ENCODE peak calls at places on chromosomes 2 and 18, in six cellular contexts. J, O, D, T, F and I are unnamed samples.

GRCh38 chr18:58321986-58322385 is 278.0 kb downstream of the NEDD4L start:
- DNase-seq in J (no peak), O (peak; percentile 82), D (peak; percentile 44), T (no peak), F (no peak), I (peak; percentile 86)

GRCh38 chr18:22314406-22314805 is 103.3 kb downstream of the CTAGE1 start:
- DNase-seq in J (no peak), O (peak; percentile 57), D (no peak), T (no peak), F (no peak), I (peak; percentile 63)

GRCh38 chr18:76741346-76741745 is 81.0 kb upstream of the ZNF236 start:
- DNase-seq in J (no peak), O (no peak), D (no peak), T (no peak), F (peak; percentile 26), I (no peak)

GRCh38 chr18:44859751-44860458 is 179.2 kb downstream of the SETBP1 start:
- DNase-seq in J (no peak), O (no peak), D (no peak), T (no peak), F (no peak), I (no peak)

GRCh38 chr2:46184794-46185583 is 112.2 kb upstream of the EPAS1 start:
- DNase-seq in J (no peak), O (no peak), D (no peak), T (no peak), F (no peak), I (no peak)

GRCh38 chr18:55013086-55013485 is 53.8 kb upstream of the CCDC68 start:
- DNase-seq in J (no peak), O (no peak), D (no peak), T (no peak), F (no peak), I (no peak)

GRCh38 chr2:235856151-235856819 is 311.9 kb downstream of the GBX2 start:
- DNase-seq in J (peak; percentile 47), O (no peak), D (no peak), T (no peak), F (no peak), I (peak; percentile 58)

GRCh38 chr18:25743661-25744151 is 346.7 kb downstream of the SS18 start:
- DNase-seq in J (no peak), O (no peak), D (no peak), T (no peak), F (no peak), I (no peak)

GRCh38 chr2:214103199-214104001 is 307.5 kb upstream of the VWC2L start:
- DNase-seq in J (no peak), O (peak; percentile 26), D (no peak), T (no peak), F (no peak), I (no peak)

GRCh38 chr2:233007739-233008138 is 5.3 kb downstream of the NGEF start:
- DNase-seq in J (no peak), O (no peak), D (no peak), T (no peak), F (no peak), I (no peak)

GRCh38 chr2:120075545-120075944 is 62.7 kb downstream of the EPB41L5 start:
- DNase-seq in J (no peak), O (no peak), D (no peak), T (no peak), F (no peak), I (no peak)

GRCh38 chr2:113757059-113757657 is 716 bp upstream of the SLC35F5 start:
- DNase-seq in J (no peak), O (no peak), D (no peak), T (no peak), F (no peak), I (no peak)

GRCh38 chr2:47631840-47632398 is 151.0 kb upstream of the MSH6 start:
- DNase-seq in J (no peak), O (peak; percentile 81), D (no peak), T (no peak), F (no peak), I (peak; percentile 85)

GRCh38 chr2:128735296-128735960 is 416.8 kb upstream of the HS6ST1 start:
- DNase-seq in J (peak; percentile 50), O (no peak), D (no peak), T (no peak), F (peak; percentile 57), I (no peak)

GRCh38 chr2:45177870-45178269 is 168.6 kb upstream of the SIX2 start:
- DNase-seq in J (no peak), O (no peak), D (no peak), T (no peak), F (no peak), I (peak; percentile 95)

GRCh38 chr2:216013080-216013909 is at the start of gene MREG:
- DNase-seq in J (peak; percentile 80), O (peak; percentile 89), D (peak; percentile 77), T (no peak), F (peak; percentile 92), I (peak; percentile 86)

GRCh38 chr2:109175350-109175678 is 46.3 kb downstream of the SH3RF3 start:
- DNase-seq in J (no peak), O (no peak), D (no peak), T (no peak), F (no peak), I (no peak)

GRCh38 chr2:184646177-184646576 is 47.8 kb downstream of the ZNF804A start:
- DNase-seq in J (no peak), O (peak; percentile 4), D (no peak), T (no peak), F (no peak), I (peak; percentile 25)

GRCh38 chr2:3326871-3327270 is 50.7 kb downstream of the EIPR1 start:
- DNase-seq in J (no peak), O (no peak), D (no peak), T (no peak), F (no peak), I (no peak)

GRCh38 chr18:48983793-48984437 is 33.1 kb upstream of the SMAD7 start:
- DNase-seq in J (no peak), O (no peak), D (no peak), T (no peak), F (no peak), I (peak; percentile 29)

GRCh38 chr2:105952131-105952530 is 207.4 kb downstream of the NCK2 start:
- DNase-seq in J (no peak), O (no peak), D (no peak), T (no peak), F (no peak), I (no peak)

GRCh38 chr2:135635212-135635835 is 104.0 kb downstream of the R3HDM1 start:
- DNase-seq in J (no peak), O (peak; percentile 7), D (no peak), T (no peak), F (no peak), I (no peak)

GRCh38 chr2:239724851-239725550 is 300.1 kb downstream of the NDUFA10 start:
- DNase-seq in J (peak; percentile 44), O (no peak), D (no peak), T (no peak), F (no peak), I (no peak)

GRCh38 chr18:24396082-24396623 is 1.5 kb downstream of the OSBPL1A start:
- DNase-seq in J (no peak), O (no peak), D (no peak), T (no peak), F (no peak), I (peak; percentile 5)

GRCh38 chr2:239870276-239870675 is 154.9 kb downstream of the NDUFA10 start:
- DNase-seq in J (no peak), O (no peak), D (no peak), T (no peak), F (peak; percentile 68), I (no peak)

GRCh38 chr2:126638781-126639180 is 17.2 kb upstream of the GYPC start:
- DNase-seq in J (no peak), O (no peak), D (no peak), T (no peak), F (peak; percentile 68), I (no peak)

GRCh38 chr2:55616509-55617159 is 788 bp downstream of the PPP4R3B start:
- DNase-seq in J (no peak), O (peak; percentile 74), D (peak; percentile 18), T (no peak), F (no peak), I (peak; percentile 63)

GRCh38 chr18:48835745-48836191 is 115.0 kb downstream of the SMAD7 start:
- DNase-seq in J (peak; percentile 70), O (no peak), D (no peak), T (no peak), F (no peak), I (no peak)

GRCh38 chr2:172336681-172337080 is 90.7 kb upstream of the ITGA6 start:
- DNase-seq in J (no peak), O (no peak), D (no peak), T (no peak), F (no peak), I (peak; percentile 41)

GRCh38 chr18:44051088-44051487 is 629.6 kb upstream of the SETBP1 start:
- DNase-seq in J (no peak), O (no peak), D (no peak), T (no peak), F (no peak), I (no peak)

GRCh38 chr2:1752751-1753150 is 8.4 kb upstream of the PXDN start:
- DNase-seq in J (peak; percentile 57), O (no peak), D (no peak), T (no peak), F (no peak), I (no peak)

GRCh38 chr2:137223722-137224121 is 458.4 kb downstream of the THSD7B start:
- DNase-seq in J (no peak), O (no peak), D (no peak), T (no peak), F (no peak), I (no peak)

GRCh38 chr2:161423351-161424178 is 7.5 kb downstream of the TBR1 start:
- DNase-seq in J (no peak), O (peak; percentile 26), D (no peak), T (no peak), F (no peak), I (no peak)

GRCh38 chr2:233053928-233054774 is 6.0 kb upstream of the INPP5D start:
- DNase-seq in J (no peak), O (peak; percentile 72), D (peak; percentile 84), T (no peak), F (no peak), I (peak; percentile 66)

GRCh38 chr2:183267148-183267827 is 143.0 kb downstream of the NUP35 start:
- DNase-seq in J (no peak), O (no peak), D (no peak), T (no peak), F (no peak), I (no peak)

GRCh38 chr2:71603851-71604708 is 150.7 kb downstream of the DYSF start:
- DNase-seq in J (peak; percentile 67), O (no peak), D (no peak), T (no peak), F (no peak), I (no peak)

GRCh38 chr2:134253117-134253704 is 661 bp upstream of the MGAT5 start:
- DNase-seq in J (no peak), O (no peak), D (no peak), T (no peak), F (no peak), I (no peak)

GRCh38 chr2:159086332-159086731 is 117.9 kb downstream of the TANC1 start:
- DNase-seq in J (no peak), O (no peak), D (no peak), T (no peak), F (no peak), I (peak; percentile 19)